ENCODE peak calls at places on chromosomes 6 and 20, in ten cellular contexts. K is fibroblast of lung; J is HFF-Myc; B is KBM-7; G is NCI-H1417 treated with DMSO at 0.1 percent for 48 hours; T is prostate gland; Y is stimulated activated CD8-positive, alpha-beta memory T cell treated with anti-CD3 and anti-CD28 coated beads, Interleukin-15, amount 100 ng/mL, for 24 hours; R is tibial nerve; U is left lobe of liver; N is activated naive CD8-positive, alpha-beta T cell treated with anti-CD3 and anti-CD28 coated beads, Interleukin-2, amount 50 U/mL, for 24 hours. C is an unnamed sample.
A peak's percentile ranks its signal among the peaks of the same experiment; 100 is the strongest.

GRCh38 chr6:13338038-13338437 is 9.7 kb upstream of the TBC1D7 start:
- DNase-seq in K (no peak), J (no peak), B (peak; percentile 79), G (no peak), T (no peak), Y (no peak), R (no peak), U (no peak), N (no peak), C (no peak)

GRCh38 chr6:54286141-54286540 is 22.1 kb upstream of the TINAG start:
- DNase-seq in K (peak; percentile 13), J (no peak), B (no peak), G (no peak), T (no peak), Y (no peak), R (no peak), U (no peak), N (no peak), C (no peak)

GRCh38 chr6:137240168-137240567 is 21.0 kb upstream of the IFNGR1 start:
- DNase-seq in K (peak; percentile 97), J (no peak), B (peak; percentile 69), G (no peak), T (no peak), Y (no peak), R (no peak), U (no peak), N (no peak), C (no peak)

GRCh38 chr20:48817367-48818030 is 10.3 kb downstream of the PREX1 start:
- DNase-seq in K (no peak), J (no peak), B (no peak), G (no peak), T (no peak), Y (no peak), R (no peak), U (no peak), N (no peak), C (no peak)

GRCh38 chr6:115582386-115582785 is 478.3 kb downstream of the FRK start:
- DNase-seq in K (no peak), J (peak; percentile 31), B (no peak), G (no peak), T (no peak), Y (no peak), R (no peak), U (no peak), N (no peak), C (no peak)

GRCh38 chr6:119446623-119447008 is 97.1 kb upstream of the MAN1A1 start:
- DNase-seq in K (peak; percentile 92), J (no peak), B (no peak), G (no peak), T (peak; percentile 16), Y (no peak), R (no peak), U (no peak), N (no peak), C (no peak)

GRCh38 chr20:14383326-14383725 is 45.9 kb upstream of the FLRT3 start:
- DNase-seq in K (no peak), J (no peak), B (no peak), G (no peak), T (no peak), Y (no peak), R (no peak), U (no peak), N (no peak), C (no peak)

GRCh38 chr20:9476637-9477036 is 37.8 kb upstream of the LAMP5 start:
- DNase-seq in K (no peak), J (no peak), B (no peak), G (no peak), T (no peak), Y (no peak), R (no peak), U (no peak), N (no peak), C (no peak)

GRCh38 chr6:91087864-91088263 is 501.0 kb upstream of the MAP3K7 start:
- DNase-seq in K (no peak), J (no peak), B (no peak), G (no peak), T (no peak), Y (no peak), R (no peak), U (no peak), N (no peak), C (no peak)

GRCh38 chr6:33813246-33813904 is 9.6 kb upstream of the MLN start:
- DNase-seq in K (no peak), J (no peak), B (no peak), G (no peak), T (no peak), Y (no peak), R (no peak), U (no peak), N (no peak), C (no peak)

GRCh38 chr20:53779822-53780221 is 186.2 kb upstream of the ZNF217 start:
- DNase-seq in K (no peak), J (no peak), B (no peak), G (no peak), T (no peak), Y (no peak), R (no peak), U (no peak), N (no peak), C (no peak)

GRCh38 chr6:104548297-104548696 is 311.4 kb downstream of the HACE1 start:
- DNase-seq in K (no peak), J (no peak), B (no peak), G (no peak), T (no peak), Y (no peak), R (no peak), U (no peak), N (no peak), C (no peak)

GRCh38 chr6:43952746-43953145 is 174.5 kb downstream of the MRPL14 start:
- DNase-seq in K (no peak), J (no peak), B (no peak), G (no peak), T (no peak), Y (no peak), R (no peak), U (no peak), N (no peak), C (no peak)

GRCh38 chr6:53250137-53250760 is 98.5 kb downstream of the ELOVL5 start:
- DNase-seq in K (no peak), J (no peak), B (no peak), G (no peak), T (no peak), Y (no peak), R (no peak), U (no peak), N (no peak), C (no peak)

GRCh38 chr6:138601128-138601527 is 101.8 kb upstream of the NHSL1 start:
- DNase-seq in K (peak; percentile 51), J (no peak), B (no peak), G (no peak), T (no peak), Y (no peak), R (no peak), U (no peak), N (no peak), C (no peak)

GRCh38 chr6:170186909-170187668 is 103.8 kb downstream of the DLL1 start:
- DNase-seq in K (no peak), J (no peak), B (no peak), G (no peak), T (peak; percentile 3), Y (no peak), R (no peak), U (peak; percentile 35), N (no peak), C (no peak)

GRCh38 chr20:17819395-17820093 is 119.8 kb downstream of the BANF2 start:
- DNase-seq in K (no peak), J (no peak), B (no peak), G (no peak), T (no peak), Y (no peak), R (no peak), U (no peak), N (no peak), C (no peak)

GRCh38 chr6:14876778-14877613 is 368.9 kb upstream of the JARID2 start:
- DNase-seq in K (peak; percentile 73), J (peak; percentile 89), B (peak; percentile 76), G (no peak), T (no peak), Y (no peak), R (no peak), U (no peak), N (peak; percentile 43), C (no peak)